ENCODE peak calls at places on chromosomes 13 and 19, in seven cellular contexts. B, T, S, I, N, Q and O are unnamed samples.

GRCh38 chr19:50720921-50721291 is 1.3 kb upstream of the SHANK1 start:
- DNase-seq in T (no peak), Q (no peak), B (no peak), I (no peak), S (no peak), N (no peak), O (no peak)

GRCh38 chr13:76822691-76823267 is 63.4 kb downstream of the KCTD12 start:
- DNase-seq in S (no peak), N (no peak), T (no peak), I (no peak), Q (no peak), B (peak), O (no peak)

GRCh38 chr19:18387395-18387794 is 1.4 kb downstream of the GDF15 start:
- DNase-seq in T (no peak), S (no peak), N (no peak), B (no peak), Q (no peak), I (no peak), O (no peak)

GRCh38 chr13:97125810-97126738 is 96.1 kb upstream of the MBNL2 start:
- DNase-seq in B (peak), N (no peak), I (peak), Q (no peak), T (no peak), S (peak), O (no peak)

GRCh38 chr13:49499889-49500660 is 4.3 kb downstream of the PHF11 start:
- DNase-seq in Q (no peak), T (no peak), S (no peak), I (peak), B (no peak), N (no peak), O (no peak)

GRCh38 chr19:45947926-45948325 is 25.7 kb downstream of the NOVA2 start:
- DNase-seq in I (no peak), Q (no peak), N (no peak), S (no peak), B (no peak), T (no peak), O (no peak)

GRCh38 chr13:32314968-32315254 is 252 bp downstream of the ZAR1L start:
- DNase-seq in S (peak), I (peak), N (no peak), Q (no peak), B (peak), T (peak), O (no peak)

GRCh38 chr13:99265823-99266426 is 7.7 kb upstream of the GPR18 start:
- DNase-seq in T (no peak), I (no peak), S (no peak), N (no peak), B (peak), Q (no peak), O (no peak)

GRCh38 chr13:111337741-111338140 is 17.3 kb downstream of the TEX29 start:
- DNase-seq in Q (no peak), T (no peak), B (no peak), N (peak), S (no peak), I (no peak), O (no peak)

GRCh38 chr19:958967-959685 is 25.0 kb upstream of the WDR18 start:
- DNase-seq in Q (no peak), T (no peak), S (peak), I (peak), N (no peak), B (no peak), O (no peak)

GRCh38 chr19:41997121-41997850 is 3.3 kb upstream of the ATP1A3 start:
- DNase-seq in B (peak), Q (peak), S (peak), N (no peak), T (peak), I (peak), O (peak)

GRCh38 chr19:30069535-30070197 is 127.6 kb downstream of the URI1 start:
- DNase-seq in B (no peak), T (no peak), S (no peak), Q (no peak), I (no peak), N (peak), O (peak)

GRCh38 chr13:60418954-60419353 is 21.9 kb downstream of the TDRD3 start:
- DNase-seq in S (no peak), I (no peak), Q (no peak), N (no peak), T (no peak), B (no peak), O (no peak)

GRCh38 chr19:30464162-30464561 is 92.0 kb downstream of the ZNF536 start:
- DNase-seq in T (no peak), N (no peak), I (no peak), B (no peak), S (no peak), Q (no peak), O (no peak)

GRCh38 chr19:11479470-11480080 is 1.3 kb downstream of the ELAVL3 start:
- DNase-seq in B (peak), Q (no peak), N (no peak), T (no peak), I (peak), S (peak), O (no peak)

GRCh38 chr13:113566227-113566561 is 18.4 kb upstream of the TFDP1 start:
- DNase-seq in Q (no peak), S (no peak), B (no peak), I (no peak), T (no peak), N (peak), O (peak)

GRCh38 chr13:28750187-28751045 is 31.6 kb upstream of the SLC46A3 start:
- DNase-seq in B (no peak), T (no peak), S (no peak), Q (no peak), I (no peak), N (no peak), O (no peak)

GRCh38 chr19:33868821-33869412 is 72.2 kb downstream of the KCTD15 start:
- DNase-seq in N (peak), S (no peak), Q (peak), T (no peak), I (no peak), B (no peak), O (no peak)

GRCh38 chr13:97079726-97080125 is 85.5 kb upstream of the OXGR1 start:
- DNase-seq in I (no peak), T (no peak), B (no peak), S (no peak), Q (no peak), N (no peak), O (no peak)

GRCh38 chr19:46367434-46367833 is 20.5 kb downstream of the PPP5C start:
- DNase-seq in S (no peak), B (no peak), N (no peak), T (no peak), I (no peak), Q (no peak), O (no peak)